ENCODE peak calls at places on chromosomes 11 and 22, in five cellular contexts. T is gastrocnemius medialis, A is GM12865, E is fibroblast of the aortic adventitia, L is OCI-LY7. O is an unnamed sample.

GRCh38 chr11:73040046-73040445 is 102.1 kb downstream of the FCHSD2 start:
- DNase-seq in L (no peak), T (no peak), E (no peak), A (no peak), O (no peak)

GRCh38 chr22:23569291-23569690 is 10.8 kb downstream of the IGLL1 start:
- DNase-seq in L (no peak), T (no peak), A (no peak), E (no peak), O (no peak)

GRCh38 chr11:1934326-1935155 is 12.6 kb upstream of the MRPL23 start:
- DNase-seq in A (no peak), T (no peak), E (no peak), L (no peak), O (no peak)

GRCh38 chr11:2381494-2382128 is 4.5 kb downstream of the CD81 start:
- DNase-seq in A (no peak), T (no peak), E (no peak), L (no peak), O (no peak)

GRCh38 chr11:75344186-75344585 is 7.3 kb downstream of the ARRB1 start:
- DNase-seq in T (no peak), L (no peak), E (no peak), A (no peak), O (no peak)

GRCh38 chr11:101346591-101346990 is 217.0 kb upstream of the PGR start:
- DNase-seq in L (no peak), E (no peak), T (no peak), A (no peak), O (peak; percentile 51)

GRCh38 chr11:118230088-118230487 is 5.3 kb upstream of the JAML start:
- DNase-seq in T (no peak), E (no peak), L (no peak), A (no peak), O (no peak)

GRCh38 chr11:3123761-3124733 is 41.1 kb downstream of the OSBPL5 start:
- DNase-seq in E (peak; percentile 96), A (no peak), L (no peak), T (peak; percentile 90), O (peak; percentile 79)

GRCh38 chr11:133835258-133836075 is 9.8 kb downstream of the SPATA19 start:
- DNase-seq in A (peak; percentile 73), T (no peak), L (peak; percentile 31), E (peak; percentile 4), O (no peak)

GRCh38 chr11:85029964-85030363 is 597.2 kb downstream of the DLG2 start:
- DNase-seq in L (no peak), A (no peak), T (no peak), E (no peak), O (no peak)

GRCh38 chr11:1196516-1197391 is 26.1 kb upstream of the MUC5B start:
- DNase-seq in T (no peak), A (no peak), E (no peak), L (no peak), O (no peak)

GRCh38 chr22:19042285-19043110 is 79.7 kb downstream of the DGCR2 start:
- DNase-seq in A (no peak), E (no peak), L (no peak), T (no peak), O (no peak)

GRCh38 chr11:109123811-109124787 is 297.9 kb upstream of the C11orf87 start:
- DNase-seq in A (no peak), T (no peak), L (no peak), E (peak; percentile 55), O (no peak)

GRCh38 chr11:64482588-64482987 is 108.4 kb upstream of the SLC22A12 start:
- DNase-seq in A (no peak), E (no peak), T (no peak), L (no peak), O (no peak)

GRCh38 chr22:22046370-22046769 is 63.8 kb upstream of the TOP3B start:
- DNase-seq in A (no peak), E (no peak), L (peak; percentile 78), T (no peak), O (no peak)

GRCh38 chr11:25183436-25183835 is 686.6 kb downstream of the LUZP2 start:
- DNase-seq in T (no peak), L (no peak), A (no peak), E (no peak), O (no peak)

GRCh38 chr11:86091566-86091965 is 22.7 kb upstream of the PICALM start:
- DNase-seq in A (no peak), T (no peak), E (peak; percentile 94), L (no peak), O (no peak)

GRCh38 chr11:12015486-12015885 is 7.1 kb upstream of the DKK3 start:
- DNase-seq in L (no peak), T (no peak), A (no peak), E (no peak), O (no peak)

GRCh38 chr22:36977401-36977861 is 41.8 kb downstream of the TST start:
- DNase-seq in T (no peak), E (peak; percentile 20), L (peak; percentile 90), A (peak; percentile 85), O (no peak)

GRCh38 chr11:41613321-41613720 is 153.9 kb upstream of the LRRC4C start:
- DNase-seq in L (no peak), T (no peak), A (no peak), E (peak; percentile 5), O (no peak)

GRCh38 chr11:44931466-44931865 is 19.2 kb downstream of the TP53I11 start:
- DNase-seq in T (no peak), E (no peak), A (no peak), L (no peak), O (no peak)

GRCh38 chr11:99693941-99694492 is 673.3 kb downstream of the CNTN5 start:
- DNase-seq in A (no peak), L (no peak), T (no peak), E (peak; percentile 25), O (no peak)

GRCh38 chr11:68357568-68357967 is 45.2 kb downstream of the LRP5 start:
- DNase-seq in E (no peak), L (no peak), T (no peak), A (no peak), O (no peak)

GRCh38 chr22:28417426-28417825 is 262.2 kb downstream of the TTC28 start:
- DNase-seq in A (no peak), T (no peak), E (no peak), L (no peak), O (no peak)

GRCh38 chr11:61453702-61454101 is 23.8 kb downstream of the SDHAF2 start:
- DNase-seq in A (no peak), E (no peak), T (no peak), L (no peak), O (no peak)

GRCh38 chr11:96235725-96236124 is 107.3 kb downstream of the MAML2 start:
- DNase-seq in T (no peak), E (no peak), L (no peak), A (peak; percentile 78), O (no peak)

GRCh38 chr11:130979386-130979972 is 63.2 kb upstream of the SNX19 start:
- DNase-seq in T (no peak), A (peak; percentile 19), L (peak; percentile 8), E (peak; percentile 60), O (no peak)

GRCh38 chr22:41596776-41597634 is 7.4 kb upstream of the PMM1 start:
- DNase-seq in A (peak; percentile 43), T (no peak), L (peak; percentile 45), E (peak; percentile 58), O (no peak)

GRCh38 chr11:134533511-134533910 is 121.5 kb upstream of the B3GAT1 start:
- DNase-seq in L (no peak), E (no peak), A (no peak), T (no peak), O (no peak)

GRCh38 chr22:31574015-31574670 is 77.8 kb downstream of the SFI1 start:
- DNase-seq in L (no peak), T (no peak), E (no peak), A (no peak), O (no peak)

GRCh38 chr11:110786226-110786902 is 74.1 kb upstream of the ARHGAP20 start:
- DNase-seq in T (no peak), L (no peak), E (no peak), A (no peak), O (no peak)

GRCh38 chr22:37396488-37397084 is 30.7 kb downstream of the ELFN2 start:
- DNase-seq in T (no peak), A (no peak), E (no peak), L (no peak), O (no peak)

GRCh38 chr11:73942030-73942429 is 8.8 kb upstream of the DNAJB13 start:
- DNase-seq in T (no peak), A (no peak), L (no peak), E (no peak), O (no peak)

GRCh38 chr22:40347300-40347699 is 1.0 kb downstream of the ADSL start:
- DNase-seq in E (no peak), T (peak; percentile 53), A (no peak), L (no peak), O (no peak)

GRCh38 chr22:40345271-40345670 is 1.0 kb upstream of the ADSL start:
- DNase-seq in E (peak; percentile 16), A (peak; percentile 53), L (peak; percentile 30), T (no peak), O (no peak)

GRCh38 chr22:40348025-40348658 is 1.8 kb downstream of the ADSL start:
- DNase-seq in L (peak; percentile 71), T (peak; percentile 59), E (peak; percentile 73), A (peak; percentile 78), O (no peak)

GRCh38 chr22:40345801-40346177 is 511 bp upstream of the ADSL start:
- DNase-seq in E (no peak), L (peak; percentile 69), T (peak; percentile 10), A (peak; percentile 68), O (no peak)

GRCh38 chr22:40346178-40347064 is at the start of gene ADSL:
- DNase-seq in L (peak; percentile 91), E (peak; percentile 78), T (peak; percentile 88), A (peak; percentile 91), O (no peak)
- TF ChIP-seq CTCF in L (no peak), E (peak; percentile 14), T (peak; percentile 38), A (no peak), O (peak; percentile 29)

GRCh38 chr11:128687321-128687720 is 6.6 kb upstream of the FLI1 start:
- DNase-seq in L (no peak), A (no peak), E (no peak), T (no peak), O (no peak)
- H3K4me3 ChIP-seq in L (no peak overlapping the region), A (peak overlapping the region; percentile 48), E (peak overlapping the region; percentile 55), T (peak overlapping the region; percentile 50), O (peak overlapping the region; percentile 26)

DNA sequence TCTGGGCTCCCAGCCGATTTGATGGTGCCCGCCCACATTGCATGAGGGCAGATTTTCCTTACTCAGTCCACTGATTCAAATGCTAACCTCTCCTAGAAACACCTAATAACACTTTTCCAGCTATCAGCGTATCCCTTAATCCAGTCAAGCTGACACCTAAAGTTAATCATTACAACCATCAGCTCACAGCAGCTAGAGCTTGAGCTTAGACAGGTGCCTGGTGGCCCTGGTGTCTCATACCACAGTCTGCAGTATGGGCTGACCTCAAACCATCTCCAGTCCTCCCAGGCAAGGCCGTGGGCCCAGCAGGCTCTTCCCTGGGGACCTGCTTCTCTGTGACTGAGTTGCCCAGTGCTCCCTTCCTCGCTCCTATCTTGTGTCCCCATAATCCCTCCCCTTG is 174.4 kb upstream of the NECTIN1 start:
- DNase-seq in T (no peak), E (no peak), A (no peak), L (no peak), O (no peak)
- TF ChIP-seq CTCF in T (no peak), E (no peak), A (no peak), L (no peak), O (no peak)

DNA sequence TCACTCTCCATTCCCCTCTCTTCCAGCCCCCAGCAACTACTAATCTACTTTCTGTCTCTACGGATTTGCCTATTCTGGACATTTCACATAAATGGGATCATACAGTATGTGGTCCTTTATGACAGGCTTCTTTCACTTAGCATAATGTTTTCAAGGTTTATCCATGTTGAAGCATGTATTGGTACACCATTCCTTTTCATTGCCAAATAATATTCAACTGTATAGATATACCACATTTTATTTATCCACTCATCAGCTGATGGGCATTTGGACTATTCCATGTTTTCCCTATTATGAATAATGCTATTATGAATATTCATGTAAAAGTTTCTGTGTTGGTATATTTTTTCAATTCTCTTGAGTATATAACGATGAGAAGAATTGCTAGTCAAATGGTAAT is 54.5 kb downstream of the MRTFA start:
- DNase-seq in L (no peak), A (no peak), T (no peak), E (no peak), O (no peak)
- H3K4me3 ChIP-seq in L (no peak overlapping the region), A (no peak overlapping the region), T (no peak overlapping the region), E (no peak overlapping the region), O (no peak overlapping the region)

O was measured in BJ.